ENCODE peak calls at places on chromosome 3, in four cellular contexts. B, C, A and E are unnamed samples.

GRCh38 chr3:27976933-27977332 is 254.8 kb upstream of the EOMES start:
- DNase-seq in B (no peak), C (no peak), A (no peak), E (peak; percentile 48)

GRCh38 chr3:194348354-194348753 is 2.8 kb downstream of the CPN2 start:
- DNase-seq in B (no peak), C (no peak), A (no peak), E (no peak)

GRCh38 chr3:167253037-167253436 is 127.1 kb downstream of the ZBBX start:
- DNase-seq in B (no peak), C (no peak), A (no peak), E (no peak)

GRCh38 chr3:46709147-46709654 is 8.0 kb downstream of the TMIE start:
- DNase-seq in B (no peak), C (no peak), A (no peak), E (no peak)

GRCh38 chr3:66428733-66429132 is 72.1 kb downstream of the LRIG1 start:
- DNase-seq in B (peak; percentile 76), C (peak; percentile 54), A (peak; percentile 92), E (peak; percentile 67)

GRCh38 chr3:136862611-136862951 is 573 bp downstream of the NCK1 start:
- DNase-seq in B (peak; percentile 56), C (peak; percentile 63), A (no peak), E (peak; percentile 22)

GRCh38 chr3:116394365-116394764 is 50.9 kb downstream of the LSAMP start:
- DNase-seq in B (no peak), C (no peak), A (no peak), E (no peak)

GRCh38 chr3:70861855-70862254 is 549.4 kb upstream of the MDFIC2 start:
- DNase-seq in B (no peak), C (no peak), A (no peak), E (no peak)

GRCh38 chr3:14418670-14419250 is 16.4 kb downstream of the SLC6A6 start:
- DNase-seq in B (peak; percentile 67), C (no peak), A (no peak), E (no peak)

GRCh38 chr3:149908558-149908957 is 62.1 kb downstream of the PFN2 start:
- DNase-seq in B (no peak), C (no peak), A (no peak), E (no peak)

GRCh38 chr3:194572131-194572789 is 61.0 kb downstream of the TMEM44 start:
- DNase-seq in B (no peak), C (no peak), A (peak; percentile 76), E (no peak)

GRCh38 chr3:109257269-109257668 is 59.0 kb downstream of the DPPA2 start:
- DNase-seq in B (no peak), C (no peak), A (no peak), E (no peak)

GRCh38 chr3:126746395-126747177 is 42.5 kb downstream of the CHCHD6 start:
- DNase-seq in B (peak; percentile 52), C (no peak), A (peak; percentile 74), E (no peak)

GRCh38 chr3:168419091-168419490 is 323.4 kb upstream of the GOLIM4 start:
- DNase-seq in B (no peak), C (no peak), A (no peak), E (no peak)

GRCh38 chr3:155069729-155070128 is 10.4 kb upstream of the MME start:
- DNase-seq in B (no peak), C (no peak), A (no peak), E (no peak)

GRCh38 chr3:127417709-127418559 is 130.1 kb upstream of the PRR20G start:
- DNase-seq in B (no peak), C (no peak), A (no peak), E (no peak)

GRCh38 chr3:195441051-195441450 is 1.8 kb downstream of the ACAP2 start:
- DNase-seq in B (no peak), C (no peak), A (no peak), E (no peak)

GRCh38 chr3:22089284-22089683 is 338.3 kb upstream of the ZNF385D start:
- DNase-seq in B (no peak), C (no peak), A (no peak), E (peak; percentile 12)

GRCh38 chr3:52444860-52445793 is at the start of gene SEMA3G:
- DNase-seq in B (peak; percentile 92), C (peak; percentile 74), A (peak; percentile 24), E (no peak)

GRCh38 chr3:136473716-136474326 is 223.7 kb downstream of the PCCB start:
- DNase-seq in B (no peak), C (no peak), A (peak; percentile 64), E (no peak)

GRCh38 chr3:50255251-50255615 is 13.7 kb upstream of the SEMA3B start:
- DNase-seq in B (no peak), C (peak; percentile 47), A (no peak), E (no peak)
- H3K27ac ChIP-seq in B (peak overlapping the region; percentile 71), C (peak overlapping the region; percentile 65), A (no peak overlapping the region), E (peak overlapping the region; percentile 95)

GRCh38 chr3:33758874-33759273 is 39.6 kb upstream of the PDCD6IP start:
- DNase-seq in B (no peak), C (no peak), A (no peak), E (peak; percentile 8)
- H3K27ac ChIP-seq in B (no peak overlapping the region), C (no peak overlapping the region), A (no peak overlapping the region), E (peak overlapping the region; percentile 92)

GRCh38 chr3:117998071-117998470 is 1036.6 kb downstream of the IGSF11 start:
- DNase-seq in B (no peak), C (no peak), A (no peak), E (no peak)
- H3K27ac ChIP-seq in B (no peak overlapping the region), C (no peak overlapping the region), A (no peak overlapping the region), E (no peak overlapping the region)

DNA sequence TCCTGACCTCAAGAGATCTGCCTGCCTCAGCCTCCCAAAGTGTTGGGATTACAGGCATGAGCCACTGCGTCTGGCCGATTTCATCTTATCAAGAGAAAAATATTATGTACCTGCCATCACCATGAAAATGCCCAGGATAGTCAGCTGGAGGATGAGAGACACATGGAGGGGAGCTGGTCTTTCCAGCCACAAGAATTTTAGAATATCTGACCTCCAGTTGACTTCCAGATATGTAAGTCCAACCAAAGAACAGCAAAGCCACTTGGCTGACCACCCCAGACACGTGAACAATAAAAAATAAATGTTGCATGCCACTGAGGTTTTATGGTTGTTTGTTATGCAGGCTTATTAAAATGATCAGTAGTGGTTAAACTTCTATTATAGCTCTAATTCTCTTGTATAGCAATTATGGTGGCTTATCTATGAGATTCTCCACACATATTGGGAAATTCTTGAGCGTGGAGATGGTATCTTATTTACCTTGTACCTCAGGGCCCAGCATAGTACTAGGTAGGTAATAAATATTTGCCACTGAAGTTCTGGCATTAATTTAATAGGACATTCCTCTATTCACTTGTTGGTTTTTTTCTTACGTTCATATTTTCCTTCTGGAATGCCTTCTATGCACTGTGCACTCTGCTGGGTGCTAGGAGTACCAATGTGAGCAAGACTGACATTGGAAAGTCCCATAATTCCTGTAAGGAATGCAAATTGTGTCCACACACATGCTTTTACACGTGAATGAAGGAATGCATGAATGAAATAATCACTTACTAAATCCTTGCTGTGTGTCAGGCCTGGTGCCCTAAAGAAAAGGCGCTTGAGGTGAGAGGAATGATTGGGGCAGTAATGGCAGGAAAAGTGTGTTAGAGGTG is 77.6 kb downstream of the EDEM1 start:
- DNase-seq in B (no peak), C (no peak), A (no peak), E (no peak)
- H3K27ac ChIP-seq in B (no peak overlapping the region), C (no peak overlapping the region), A (no peak overlapping the region), E (no peak overlapping the region)

DNA sequence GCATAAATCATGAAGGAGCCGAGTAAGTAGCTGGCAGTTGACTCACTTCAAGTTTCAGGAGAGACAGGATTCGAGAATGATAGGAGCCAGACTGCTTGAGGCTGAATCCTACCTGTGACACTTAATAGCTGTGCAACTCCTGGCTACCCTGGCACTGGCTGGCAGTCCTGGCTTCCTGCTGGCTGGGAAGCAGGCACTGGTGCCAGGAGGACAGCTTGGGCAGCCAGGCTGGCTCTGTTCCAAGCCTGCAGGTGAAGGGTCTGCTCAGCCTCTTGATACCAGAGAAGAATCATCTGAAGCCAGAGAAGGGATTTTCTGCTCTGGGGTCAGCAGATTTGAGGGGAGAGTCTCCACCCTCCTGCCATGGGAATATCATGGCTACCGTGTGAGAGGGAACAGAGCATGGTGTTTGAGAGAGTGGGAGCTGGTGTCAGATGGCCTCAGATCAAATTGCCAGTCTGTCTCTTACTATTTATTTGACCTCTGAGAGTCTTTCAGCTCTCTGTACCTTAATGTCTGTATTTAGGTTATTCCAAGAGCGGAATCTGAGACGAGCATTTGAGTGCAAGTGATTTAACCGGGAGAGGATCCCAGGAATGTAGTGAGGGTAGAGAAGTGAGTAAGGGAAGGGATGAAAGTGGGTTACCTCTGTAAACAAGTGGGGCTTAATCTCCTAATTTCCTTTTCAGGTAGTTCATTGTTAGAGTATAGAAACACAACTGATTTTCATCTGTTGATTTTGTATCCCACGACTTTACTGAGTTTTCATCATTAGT is 4.5 kb upstream of the XIRP1 start:
- DNase-seq in B (no peak), C (peak; percentile 58), A (no peak), E (no peak)
- H3K27ac ChIP-seq in B (no peak overlapping the region), C (no peak overlapping the region), A (no peak overlapping the region), E (no peak overlapping the region)

GRCh38 chr3:113117511-113118302 is 93.7 kb upstream of the BOC start:
- DNase-seq in B (no peak), C (no peak), A (no peak), E (no peak)
- H3K27ac ChIP-seq in B (peak overlapping the region; percentile 68), C (no peak overlapping the region), A (no peak overlapping the region), E (no peak overlapping the region)

GRCh38 chr3:177195941-177196472 is 1.3 kb downstream of the TBL1XR1 start:
- DNase-seq in B (no peak), C (no peak), A (peak; percentile 22), E (no peak)

GRCh38 chr3:177196473-177197040 is 725 bp downstream of the TBL1XR1 start:
- DNase-seq in B (peak; percentile 35), C (peak; percentile 53), A (peak; percentile 39), E (no peak)

GRCh38 chr3:177194319-177194718 is 3.0 kb downstream of the TBL1XR1 start:
- DNase-seq in B (no peak), C (no peak), A (no peak), E (no peak)

GRCh38 chr3:177193706-177194268 is 3.5 kb downstream of the TBL1XR1 start:
- DNase-seq in B (no peak), C (no peak), A (no peak), E (no peak)

DNA sequence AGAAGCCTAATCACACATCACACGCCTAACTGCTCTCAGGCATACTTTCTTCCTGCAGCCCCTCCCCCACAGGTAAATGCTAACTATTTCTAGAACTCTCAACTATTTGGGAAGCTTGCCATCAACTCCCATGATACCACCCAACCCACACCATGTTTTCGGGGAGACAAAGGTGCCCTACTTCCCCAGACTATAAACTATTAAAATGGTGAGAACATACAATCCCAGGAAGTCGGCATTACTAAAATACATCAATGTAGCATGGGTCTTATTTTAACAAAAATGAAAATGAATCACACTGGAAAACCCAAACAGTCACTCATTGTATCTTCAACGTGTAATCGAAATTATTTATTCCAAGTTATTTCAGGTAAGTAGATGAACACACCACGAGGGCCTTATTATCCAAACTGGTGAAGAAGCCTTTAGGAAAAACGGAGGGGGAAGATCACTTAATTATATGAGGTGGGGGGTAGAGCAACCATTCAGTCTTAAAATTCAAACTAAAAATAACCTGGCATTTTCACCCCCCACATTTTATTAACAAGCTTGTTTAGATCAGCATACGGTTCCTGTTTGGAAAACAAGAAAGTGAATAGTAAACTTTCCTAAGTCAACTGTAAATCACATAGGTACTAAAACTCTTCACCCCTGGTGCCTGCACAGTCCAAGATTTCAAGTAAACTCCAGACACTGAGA is 1.9 kb downstream of the TBL1XR1 start:
- DNase-seq in B (no peak), C (no peak), A (peak; percentile 23), E (no peak)
- H3K27ac ChIP-seq in B (peak overlapping the region; percentile 98), C (no peak overlapping the region), A (peak overlapping the region; percentile 92), E (peak overlapping the region; percentile 98)

GRCh38 chr3:122700193-122700592 is 19.6 kb downstream of the PARP14 start:
- DNase-seq in B (no peak), C (no peak), A (no peak), E (no peak)

GRCh38 chr3:122705379-122705778 is 24.7 kb downstream of the PARP14 start:
- DNase-seq in B (no peak), C (no peak), A (no peak), E (no peak)
- H3K27ac ChIP-seq in B (no peak overlapping the region), C (no peak overlapping the region), A (no peak overlapping the region), E (no peak overlapping the region)